ENCODE peak calls at places on chromosome 9, in seven cellular contexts. V is ovary, P is A549, M is stomach, K is uterus, H is HepG2, J is body of pancreas. Q is an unnamed sample. For H3K4me1, the result is how much of the 10 kb centered on the place peaks cover.

GRCh38 chr9:36765468-36766341 is 193.0 kb downstream of the MELK start:
- DNase-seq in V (peak), P (peak), M (peak), K (peak), H (peak), J (peak), Q (peak)

GRCh38 chr9:85055506-85056202 is 386.1 kb downstream of the NTRK2 start:
- DNase-seq in V (no peak), P (no peak), M (no peak), K (no peak), H (no peak), J (no peak), Q (no peak)

GRCh38 chr9:14910178-14910805 is at the start of gene FREM1:
- DNase-seq in V (peak), P (no peak), M (no peak), K (peak), H (peak), J (peak), Q (no peak)

GRCh38 chr9:86239053-86239770 is 20.2 kb downstream of the C9orf153 start:
- DNase-seq in V (no peak), P (no peak), M (no peak), K (no peak), H (no peak), J (no peak), Q (no peak)

GRCh38 chr9:71766663-71767062 is 1.6 kb downstream of the CEMIP2 start:
- DNase-seq in V (no peak), P (no peak), M (no peak), K (no peak), H (peak), J (no peak), Q (no peak)

GRCh38 chr9:3794005-3794404 is 268.2 kb upstream of the RFX3 start:
- DNase-seq in V (no peak), P (no peak), M (no peak), K (no peak), H (peak), J (no peak), Q (no peak)

GRCh38 chr9:98101868-98102273 is 17.2 kb downstream of the TRIM14 start:
- DNase-seq in V (no peak), P (no peak), M (peak), K (no peak), H (no peak), J (no peak), Q (no peak)

GRCh38 chr9:37968228-37968672 is 64.3 kb upstream of the SLC25A51 start:
- DNase-seq in V (no peak), P (peak), M (no peak), K (no peak), H (peak), J (peak), Q (no peak)

GRCh38 chr9:3865373-3865772 is 339.6 kb upstream of the RFX3 start:
- DNase-seq in V (no peak), P (no peak), M (no peak), K (no peak), H (no peak), J (no peak), Q (no peak)

GRCh38 chr9:32918628-32919027 is 82.8 kb downstream of the APTX start:
- DNase-seq in V (no peak), P (no peak), M (no peak), K (no peak), H (no peak), J (no peak), Q (no peak)

GRCh38 chr9:127525426-127526188 is 74.3 kb downstream of the LRSAM1 start:
- DNase-seq in V (no peak), P (no peak), M (no peak), K (no peak), H (peak), J (no peak), Q (no peak)

GRCh38 chr9:4713849-4714248 is 27.2 kb downstream of the AK3 start:
- DNase-seq in V (no peak), P (no peak), M (no peak), K (no peak), H (no peak), J (no peak), Q (no peak)

GRCh38 chr9:71859939-71860338 is 51.1 kb downstream of the ABHD17B start:
- DNase-seq in V (no peak), P (no peak), M (no peak), K (no peak), H (no peak), J (no peak), Q (no peak)

GRCh38 chr9:5909999-5910398 is 19.3 kb downstream of the MLANA start:
- DNase-seq in V (no peak), P (no peak), M (no peak), K (no peak), H (no peak), J (no peak), Q (no peak)

GRCh38 chr9:133929599-133929998 is 62.5 kb downstream of the VAV2 start:
- DNase-seq in V (no peak), P (no peak), M (no peak), K (no peak), H (no peak), J (no peak), Q (no peak)

GRCh38 chr9:97938081-97938644 is at the start of gene HEMGN:
- DNase-seq in V (no peak), P (no peak), M (no peak), K (no peak), H (no peak), J (no peak), Q (no peak)

GRCh38 chr9:83920469-83920941 is 727 bp downstream of the KIF27 start:
- DNase-seq in V (no peak), P (peak), M (peak), K (no peak), H (peak), J (peak), Q (peak)

GRCh38 chr9:87479801-87480201 is 17.9 kb upstream of the DAPK1 start:
- DNase-seq in V (no peak), P (no peak), M (no peak), K (no peak), H (peak), J (peak), Q (no peak)

GRCh38 chr9:21557428-21557768 is 75.3 kb upstream of the IFNE start:
- DNase-seq in V (no peak), P (no peak), M (no peak), K (no peak), H (no peak), J (no peak), Q (no peak)

GRCh38 chr9:21558079-21558478 is 76.0 kb upstream of the IFNE start:
- DNase-seq in V (no peak), P (no peak), M (no peak), K (no peak), H (no peak), J (no peak), Q (no peak)

GRCh38 chr9:21556581-21557427 is 74.7 kb upstream of the IFNE start:
- DNase-seq in V (no peak), P (no peak), M (no peak), K (no peak), H (no peak), J (no peak), Q (no peak)

GRCh38 chr9:21554813-21555212 is 72.7 kb upstream of the IFNE start:
- DNase-seq in V (no peak), P (no peak), M (no peak), K (no peak), H (no peak), J (no peak), Q (no peak)

GRCh38 chr9:21555911-21556310 is 73.8 kb upstream of the IFNE start:
- DNase-seq in V (no peak), P (no peak), M (no peak), K (no peak), H (no peak), J (no peak), Q (no peak)
- H3K4me1 ChIP-seq in V (under half), P (under half), M (under half), K (under half), H (under half), J (under half), Q (under half)

DNA sequence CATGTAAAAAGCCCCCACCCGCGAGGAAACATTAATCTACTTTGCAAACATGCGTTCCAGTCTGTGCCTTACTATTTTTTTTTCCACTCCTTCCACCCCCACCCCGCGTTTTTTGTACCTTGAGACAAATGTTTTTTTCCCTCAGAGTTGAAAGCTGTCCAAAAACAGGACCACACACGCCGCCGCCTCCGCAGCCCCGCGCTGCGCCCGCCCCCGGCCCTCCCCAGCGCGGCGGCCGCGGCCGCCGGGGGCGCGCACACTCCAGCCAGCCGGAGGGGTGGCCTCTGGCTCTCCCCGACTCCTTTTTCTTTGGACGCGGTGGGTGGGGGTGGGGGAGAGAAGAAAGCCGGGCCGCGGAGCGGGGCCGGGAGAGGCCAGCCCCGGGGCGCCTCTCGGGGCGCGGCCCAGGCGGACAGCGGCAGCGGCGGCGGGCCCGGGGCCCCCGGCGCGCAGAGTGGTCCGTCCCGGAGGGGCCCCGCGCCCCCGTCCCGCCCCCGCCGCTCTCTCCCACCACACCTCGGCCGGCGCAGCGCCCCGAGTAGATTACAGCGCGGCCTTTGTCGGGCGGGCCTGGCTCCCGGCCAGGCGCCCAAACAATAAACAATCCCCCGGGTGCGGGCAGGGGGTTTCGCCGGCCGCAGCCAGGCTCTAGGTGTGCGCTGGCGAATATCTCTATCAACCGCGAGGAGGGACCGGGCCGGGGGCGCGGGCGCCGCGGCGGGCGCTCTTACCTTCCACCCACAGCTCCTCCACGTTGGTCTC is 10.9 kb downstream of the PTCH1 start:
- DNase-seq in V (peak), P (peak), M (peak), K (peak), H (peak), J (peak), Q (no peak)
- TF ChIP-seq POLR2A in V (no peak), P (no peak), M (no peak), K (peak), H (no peak), J (peak), Q (no peak)

GRCh38 chr9:130921483-130921806 is 17.6 kb downstream of the FIBCD1 start:
- DNase-seq in V (peak), P (no peak), M (no peak), K (no peak), H (no peak), J (no peak), Q (no peak)
- H3K4me1 ChIP-seq in V (under half), P (under half), M (under half), K (under half), H (under half), J (under half), Q (under half)

DNA sequence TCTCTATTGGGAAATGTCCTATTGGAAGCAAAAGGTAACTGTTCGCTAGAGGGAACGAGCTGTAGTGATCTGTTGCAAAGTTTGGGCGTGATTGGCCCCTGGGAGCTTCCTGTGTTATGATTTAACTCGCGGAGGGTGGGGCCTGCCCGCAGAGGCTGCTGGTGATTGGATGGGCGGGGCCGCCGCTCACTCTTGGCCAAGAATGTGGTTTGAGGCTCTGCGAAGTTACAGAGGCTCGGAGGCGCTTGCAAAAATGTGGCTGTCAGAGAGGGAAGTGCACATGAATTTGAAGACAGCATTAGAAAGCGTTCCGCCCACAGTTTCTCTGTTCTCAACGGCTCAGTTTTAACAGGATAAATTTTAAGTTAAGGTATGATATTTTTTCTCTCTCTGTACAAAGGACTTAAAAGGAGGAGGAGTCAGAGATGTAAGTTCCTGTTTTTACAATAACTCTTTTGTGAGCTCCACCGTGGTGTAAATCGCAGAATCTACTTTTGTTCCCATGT is 46.9 kb downstream of the CNTRL start:
- DNase-seq in V (peak), P (peak), M (peak), K (peak), H (peak), J (peak), Q (peak)
- TF ChIP-seq POLR2A in V (no peak), P (peak), M (no peak), K (peak), H (peak), J (no peak), Q (no peak)

DNA sequence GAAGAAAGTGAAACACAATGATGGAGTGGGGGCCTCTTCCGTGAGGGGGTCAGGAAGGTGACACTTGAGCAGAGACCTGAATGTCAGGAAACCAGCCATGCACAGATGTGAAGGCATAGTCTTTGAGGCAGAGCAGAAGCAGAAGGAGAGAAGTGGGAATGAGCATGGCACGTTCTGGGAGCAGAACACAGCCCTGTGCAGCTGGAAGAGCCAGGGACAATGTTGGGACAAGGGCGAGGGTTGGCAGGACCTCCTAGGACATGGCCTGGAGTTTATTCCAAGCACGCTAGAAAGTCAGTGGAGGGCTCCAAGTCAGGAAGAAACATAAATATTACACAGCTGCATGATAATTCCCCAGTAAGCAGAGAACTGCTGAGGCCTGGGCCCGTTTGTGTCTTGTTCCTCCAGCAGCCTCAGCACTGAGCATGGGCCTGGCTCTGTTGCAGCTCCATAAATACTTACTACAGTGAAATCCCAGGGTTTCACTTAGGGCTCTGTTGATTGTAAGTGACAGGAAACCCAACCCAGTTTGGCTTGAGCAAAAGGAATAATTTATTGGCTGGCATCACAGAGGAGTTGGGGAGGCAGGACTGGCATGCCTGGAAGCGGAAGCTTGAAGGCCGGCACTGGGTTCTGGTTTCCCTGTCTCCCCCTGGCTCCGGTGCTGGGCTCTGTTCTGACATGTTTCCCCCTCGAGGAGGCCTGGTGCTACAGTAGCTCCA is 66.2 kb downstream of the MVB12B start:
- DNase-seq in V (no peak), P (no peak), M (no peak), K (no peak), H (no peak), J (no peak), Q (no peak)
- H3K4me1 ChIP-seq in V (under half), P (under half), M (half or more), K (under half), H (under half), J (under half), Q (under half)

GRCh38 chr9:115084157-115084556 is 33.8 kb downstream of the TNC start:
- DNase-seq in V (no peak), P (no peak), M (no peak), K (no peak), H (no peak), J (no peak), Q (no peak)
- TF ChIP-seq POLR2A in V (no peak), P (no peak), M (no peak), K (no peak), H (no peak), J (no peak), Q (no peak)

DNA sequence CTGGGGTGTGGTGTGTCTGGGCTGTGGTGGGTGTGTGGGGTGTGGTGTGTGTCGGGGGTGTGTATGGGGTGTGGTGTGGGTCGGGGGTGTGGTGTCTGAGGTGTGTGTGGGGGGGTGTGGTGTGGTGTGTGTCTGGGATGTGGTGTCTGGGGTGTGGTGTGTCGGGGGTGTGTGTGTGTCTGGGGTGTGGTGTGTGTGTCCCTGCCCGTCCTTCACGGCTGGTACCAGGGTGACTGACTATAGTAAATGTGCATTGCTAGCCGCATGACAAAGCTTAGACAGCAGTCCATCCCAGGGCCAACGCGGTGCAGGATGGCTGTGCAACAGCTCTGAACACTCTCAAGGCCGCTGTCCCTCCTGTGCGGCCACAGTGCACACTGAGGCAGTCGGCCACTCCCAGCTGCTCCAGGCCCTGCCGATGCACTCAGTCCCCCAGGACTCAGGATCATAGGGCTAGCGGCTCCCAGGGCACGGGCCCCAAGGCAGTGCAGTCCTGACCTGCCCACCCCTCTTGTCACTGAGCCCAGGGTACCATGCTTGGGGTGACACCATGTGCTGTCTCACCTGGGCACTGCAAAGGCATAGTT is 54.0 kb downstream of the SECISBP2 start:
- DNase-seq in V (no peak), P (no peak), M (no peak), K (no peak), H (no peak), J (no peak), Q (no peak)
- H3K4me1 ChIP-seq in V (under half), P (under half), M (under half), K (under half), H (under half), J (under half), Q (under half)

Q was measured in breast epithelium.